ENCODE peak calls at places on chromosomes 16 and 17, in seven cellular contexts. T is bronchial epithelial cell, S is astrocyte of the cerebellum, V is ovary, A is H1, M is hepatocyte, U is heart left ventricle. B is an unnamed sample.

GRCh38 chr17:29243792-29244191 is 2.9 kb upstream of the CRYBA1 start:
- DNase-seq in A (no peak), V (no peak), S (no peak), T (no peak), M (no peak), U (no peak), B (no peak)

GRCh38 chr17:20300399-20301037 is 166.8 kb downstream of the LGALS9B start:
- DNase-seq in M (peak; percentile 45), A (no peak), T (no peak), U (no peak), S (peak; percentile 70), V (peak; percentile 66), B (no peak)

GRCh38 chr16:23453338-23454052 is 506 bp upstream of the COG7 start:
- DNase-seq in A (no peak), U (no peak), M (no peak), S (no peak), V (no peak), T (no peak), B (no peak)

GRCh38 chr16:58025351-58026138 is at the start of gene MMP15:
- DNase-seq in M (peak; percentile 95), U (peak; percentile 78), V (peak; percentile 34), A (peak; percentile 98), S (no peak), T (peak; percentile 51), B (no peak)

GRCh38 chr17:28335959-28336871 is 654 bp downstream of the TNFAIP1 start:
- DNase-seq in S (peak; percentile 93), U (peak; percentile 83), V (peak; percentile 72), M (peak; percentile 92), T (peak; percentile 97), A (peak; percentile 70), B (no peak)

GRCh38 chr17:2054262-2054739 is 602 bp upstream of the HIC1 start:
- DNase-seq in M (no peak), V (peak; percentile 75), S (no peak), A (peak; percentile 74), T (peak; percentile 21), U (no peak), B (no peak)

GRCh38 chr17:54839022-54839806 is 61.4 kb upstream of the TOM1L1 start:
- DNase-seq in T (no peak), V (no peak), M (no peak), S (no peak), U (no peak), A (no peak), B (no peak)

GRCh38 chr16:69691980-69692911 is 34.1 kb downstream of the NQO1 start:
- DNase-seq in T (peak; percentile 52), U (no peak), A (peak; percentile 16), M (peak; percentile 29), S (no peak), V (no peak), B (no peak)

GRCh38 chr17:67568961-67569360 is 148.8 kb upstream of the NOL11 start:
- DNase-seq in T (no peak), U (no peak), M (no peak), A (no peak), V (no peak), S (no peak), B (no peak)

GRCh38 chr17:59311051-59311468 is 20.4 kb upstream of the YPEL2 start:
- DNase-seq in U (peak; percentile 30), A (no peak), T (peak; percentile 46), M (peak; percentile 76), S (peak; percentile 36), V (peak; percentile 37), B (no peak)

GRCh38 chr16:88841521-88842307 is 15.0 kb downstream of the GALNS start:
- DNase-seq in T (no peak), A (no peak), M (no peak), V (no peak), S (no peak), U (no peak), B (no peak)

GRCh38 chr17:81020767-81021497 is 14.0 kb upstream of the BAIAP2 start:
- DNase-seq in M (peak; percentile 16), V (no peak), A (no peak), S (no peak), T (peak; percentile 66), U (peak; percentile 70), B (peak; percentile 40)

DNA sequence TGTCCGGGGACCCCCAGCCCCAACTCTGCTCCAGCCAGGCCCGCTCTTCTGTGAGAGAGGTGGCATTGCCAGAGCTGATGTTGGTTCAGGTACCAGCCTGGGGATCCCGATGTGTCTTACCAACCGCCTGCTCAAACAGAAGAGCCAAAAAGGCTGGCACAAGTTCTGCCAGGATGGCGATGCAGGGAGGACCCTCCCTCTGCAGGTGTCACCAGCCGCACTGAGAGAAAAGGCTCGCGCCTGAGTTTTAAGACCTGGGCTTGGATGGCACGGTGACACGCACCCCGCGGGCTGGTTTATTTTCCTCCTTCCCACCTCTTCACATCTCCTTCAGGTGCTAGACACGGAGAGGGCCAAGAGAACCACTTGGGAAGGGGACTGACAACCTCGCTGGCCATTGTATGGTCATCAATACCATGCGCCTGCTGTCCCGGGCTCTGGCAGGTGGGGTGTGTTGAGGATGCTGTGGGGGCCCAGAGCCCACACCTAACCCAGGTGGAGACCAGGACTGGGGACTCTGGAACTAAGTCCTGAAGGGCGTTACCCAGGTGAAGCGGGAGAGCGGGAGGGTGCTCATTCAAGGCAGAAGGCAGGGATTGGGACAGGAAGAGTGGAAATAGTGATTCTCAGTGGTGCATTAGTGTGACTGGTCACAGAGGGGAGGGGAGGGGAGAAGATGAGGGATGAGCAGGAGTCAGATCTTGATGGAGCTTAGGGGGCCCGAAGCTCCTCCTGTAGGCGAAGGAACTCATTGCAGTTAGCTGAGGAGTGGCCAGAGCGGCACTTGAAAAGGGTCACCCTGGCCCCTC is 16.3 kb downstream of the FOXJ1 start:
- DNase-seq in T (no peak), A (peak; percentile 75), U (no peak), V (no peak), S (no peak), M (peak; percentile 12), B (no peak)
- TF ChIP-seq CTCF in T (peak; percentile 5), A (peak; percentile 84), U (no peak), V (no peak), S (peak; percentile 25), M (peak; percentile 12), B (peak; percentile 35)

DNA sequence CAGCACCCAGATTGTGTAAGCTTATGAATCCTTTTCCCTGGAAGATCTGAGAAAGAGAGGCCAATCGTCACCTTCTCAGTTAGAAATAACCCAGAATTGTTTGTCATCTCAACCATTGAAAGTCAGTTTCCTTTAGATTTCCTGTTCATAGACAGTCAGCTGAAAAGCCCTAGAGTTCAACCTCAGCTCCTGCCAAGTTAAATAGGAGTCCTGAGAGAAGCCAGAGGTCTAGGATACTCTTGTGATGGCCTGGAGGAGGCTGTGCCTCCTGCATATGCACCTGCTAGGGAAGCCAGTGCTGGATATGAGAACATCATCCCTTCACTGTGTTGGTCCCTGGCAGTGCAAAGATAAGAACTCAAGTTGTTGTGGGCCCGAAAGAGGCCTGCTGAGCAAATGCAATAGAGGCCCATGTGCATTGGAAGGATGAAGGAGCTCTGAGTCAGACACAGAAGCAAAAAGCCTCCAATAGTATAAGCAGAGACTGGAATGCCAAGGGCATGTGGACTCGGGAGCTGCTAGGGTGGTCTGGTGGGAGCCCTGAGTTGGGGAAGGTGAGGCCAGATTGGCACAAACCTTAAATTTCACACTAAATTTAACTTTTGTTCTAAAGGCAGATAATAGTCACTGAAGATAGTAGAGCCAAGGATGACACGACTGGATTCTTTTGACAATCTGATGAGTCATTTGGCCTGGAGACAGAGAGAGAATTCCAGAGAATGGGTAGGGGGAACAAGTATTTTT is 520.9 kb upstream of the CDH5 start:
- DNase-seq in U (no peak), M (no peak), S (no peak), V (no peak), A (no peak), T (peak; percentile 39), B (no peak)
- TF ChIP-seq CTCF in U (no peak), M (no peak), S (no peak), V (no peak), A (no peak), T (no peak), B (no peak)

GRCh38 chr17:34161600-34161999 is 93.5 kb upstream of the CCL2 start:
- DNase-seq in T (no peak), M (no peak), U (no peak), A (no peak), V (no peak), S (no peak), B (no peak)
- TF ChIP-seq CTCF in T (no peak), M (no peak), U (no peak), A (no peak), V (no peak), S (no peak), B (no peak)

GRCh38 chr17:77893144-77894044 is 65.1 kb upstream of the TNRC6C start:
- DNase-seq in S (no peak), T (no peak), U (no peak), V (no peak), A (no peak), M (no peak), B (no peak)

GRCh38 chr17:77894126-77894956 is 64.2 kb upstream of the TNRC6C start:
- DNase-seq in M (no peak), U (no peak), A (no peak), S (no peak), V (no peak), T (no peak), B (no peak)

GRCh38 chr17:77892031-77892430 is 66.5 kb upstream of the TNRC6C start:
- DNase-seq in U (no peak), S (no peak), M (no peak), T (no peak), V (no peak), A (no peak), B (no peak)

GRCh38 chr17:77891602-77892001 is 66.9 kb upstream of the TNRC6C start:
- DNase-seq in M (no peak), V (no peak), A (no peak), U (no peak), T (no peak), S (no peak), B (no peak)

GRCh38 chr17:77892469-77893143 is 65.9 kb upstream of the TNRC6C start:
- DNase-seq in S (no peak), A (peak; percentile 92), U (no peak), M (no peak), V (no peak), T (no peak), B (no peak)
- TF ChIP-seq CTCF in S (peak; percentile 41), A (peak; percentile 95), U (no peak), M (no peak), V (no peak), T (no peak), B (peak; percentile 69)

GRCh38 chr17:39820541-39820940 is 43.6 kb downstream of the IKZF3 start:
- DNase-seq in A (no peak), S (no peak), M (no peak), T (no peak), V (no peak), U (no peak), B (no peak)
- TF ChIP-seq CTCF in A (no peak), S (no peak), M (no peak), T (no peak), V (no peak), U (no peak), B (no peak)

GRCh38 chr16:85416267-85417109 is 196.6 kb upstream of the GSE1 start:
- DNase-seq in S (no peak), M (peak; percentile 67), U (peak; percentile 44), V (peak; percentile 53), T (peak; percentile 42), A (peak; percentile 96), B (peak; percentile 70)
- TF ChIP-seq CTCF in S (peak; percentile 62), M (peak; percentile 58), U (peak; percentile 61), V (peak; percentile 31), T (peak; percentile 90), A (peak; percentile 93), B (peak; percentile 83)

GRCh38 chr16:87228363-87228762 is 88.8 kb downstream of the C16orf95 start:
- DNase-seq in U (no peak), V (no peak), S (no peak), T (no peak), M (no peak), A (no peak), B (no peak)
- TF ChIP-seq CTCF in U (no peak), V (no peak), S (no peak), T (no peak), M (no peak), A (no peak), B (no peak)

B was measured in CD14-positive monocyte.